ENCODE peak calls at places on chromosomes 12 and 14, in nine cellular contexts. S is adrenal gland; G is neuronal stem cell; P is bronchial epithelial cell; X is GM23338; W is CD8-positive, alpha-beta T cell; V is cardiac muscle cell; O is hepatocyte; L is left ventricle myocardium inferior. B is an unnamed sample. For H3K36me3, the result is how much of the 10 kb centered on the place peaks cover.

GRCh38 chr14:69014829-69015259 is 35.7 kb upstream of the ACTN1 start:
- DNase-seq in O (no peak), W (no peak), V (no peak), X (no peak), P (peak), G (no peak), L (no peak), S (no peak), B (no peak)

GRCh38 chr14:33668066-33668465 is 282.8 kb downstream of the EGLN3 start:
- DNase-seq in V (no peak), S (no peak), O (no peak), P (no peak), L (no peak), W (no peak), X (no peak), G (no peak), B (no peak)

GRCh38 chr12:109687250-109687649 is 26.4 kb upstream of the FAM222A start:
- DNase-seq in L (no peak), V (no peak), O (no peak), S (no peak), G (no peak), P (no peak), X (no peak), W (no peak), B (no peak)

GRCh38 chr12:95393191-95393790 is 80.7 kb upstream of the METAP2 start:
- DNase-seq in X (peak), L (no peak), O (no peak), V (no peak), G (no peak), S (no peak), P (no peak), W (no peak), B (no peak)

GRCh38 chr12:75913502-75914110 is 118.0 kb downstream of the PHLDA1 start:
- DNase-seq in X (no peak), G (no peak), W (no peak), V (peak), O (no peak), L (peak), P (no peak), S (no peak), B (no peak)

GRCh38 chr14:26730929-26731618 is 133.2 kb upstream of the NOVA1 start:
- DNase-seq in L (no peak), O (peak), P (peak), S (no peak), G (peak), V (peak), W (no peak), X (peak), B (no peak)

GRCh38 chr14:75196468-75196867 is 20.1 kb upstream of the TMED10 start:
- DNase-seq in G (no peak), X (no peak), O (peak), S (no peak), P (no peak), L (no peak), W (no peak), V (no peak), B (no peak)

GRCh38 chr14:24274101-24274543 is 2.7 kb upstream of the RABGGTA start:
- DNase-seq in L (no peak), X (peak), W (no peak), G (no peak), P (peak), S (no peak), V (no peak), O (no peak), B (no peak)

GRCh38 chr14:23640524-23641141 is 4.5 kb downstream of the DHRS2 start:
- DNase-seq in O (peak), G (no peak), S (peak), V (peak), L (peak), W (no peak), X (peak), P (no peak), B (peak)

GRCh38 chr12:31324845-31325523 is 966 bp downstream of the SINHCAF start:
- DNase-seq in P (peak), L (peak), S (peak), X (peak), O (peak), G (peak), V (peak), W (peak), B (peak)

GRCh38 chr12:104524026-104524425 is 67.3 kb downstream of the CHST11 start:
- DNase-seq in P (no peak), X (no peak), G (no peak), S (no peak), O (no peak), V (no peak), W (no peak), L (no peak), B (no peak)

GRCh38 chr12:47190905-47191304 is 111.1 kb upstream of the AMIGO2 start:
- DNase-seq in L (no peak), W (no peak), V (no peak), O (no peak), X (no peak), P (no peak), S (no peak), G (no peak), B (no peak)

GRCh38 chr12:83763425-83763824 is 1076.7 kb downstream of the TMTC2 start:
- DNase-seq in O (peak), W (no peak), P (peak), S (no peak), X (no peak), L (no peak), V (peak), G (no peak), B (no peak)

GRCh38 chr12:101590383-101590782 is 4.4 kb upstream of the MYBPC1 start:
- DNase-seq in L (no peak), S (no peak), O (no peak), X (no peak), G (no peak), V (no peak), W (no peak), P (peak), B (no peak)

GRCh38 chr12:26187429-26187828 is 7.9 kb upstream of the SSPN start:
- DNase-seq in G (no peak), S (no peak), P (no peak), W (no peak), O (no peak), V (no peak), X (peak), L (no peak), B (no peak)

GRCh38 chr12:107992870-107993451 is 136.1 kb upstream of the WSCD2 start:
- DNase-seq in S (peak), P (peak), X (peak), O (peak), G (peak), W (no peak), L (no peak), V (peak), B (no peak)

GRCh38 chr14:79466938-79467527 is 744.3 kb downstream of the DIO2 start:
- DNase-seq in P (no peak), W (no peak), O (no peak), L (no peak), X (peak), G (no peak), V (no peak), S (no peak), B (no peak)

GRCh38 chr12:27013606-27014084 is 539 bp downstream of the TM7SF3 start:
- DNase-seq in X (peak), V (peak), S (peak), W (no peak), P (peak), G (no peak), L (no peak), O (peak), B (no peak)

GRCh38 chr12:100743060-100743459 is 51.5 kb upstream of the ANO4 start:
- DNase-seq in X (no peak), G (no peak), L (no peak), W (no peak), S (no peak), O (no peak), P (no peak), V (no peak), B (no peak)

GRCh38 chr14:101881426-101881825 is 82.9 kb upstream of the DYNC1H1 start:
- DNase-seq in O (no peak), P (no peak), S (no peak), V (no peak), X (no peak), L (no peak), G (no peak), W (no peak), B (no peak)
- H3K36me3 ChIP-seq in O (under half), P (under half), S (under half), V (under half), X (under half), L (under half), G (half or more), W (under half), B (under half)

GRCh38 chr14:91118511-91119068 is 4.7 kb downstream of the DGLUCY start:
- DNase-seq in P (no peak), V (no peak), G (no peak), S (no peak), X (peak), O (no peak), W (no peak), L (no peak), B (no peak)

GRCh38 chr14:91119556-91120311 is 5.9 kb downstream of the DGLUCY start:
- DNase-seq in L (no peak), P (peak), V (no peak), S (peak), W (no peak), O (no peak), X (no peak), G (no peak), B (peak)

GRCh38 chr14:91116913-91117588 is 3.2 kb downstream of the DGLUCY start:
- DNase-seq in S (no peak), X (no peak), V (no peak), L (no peak), P (no peak), W (no peak), O (no peak), G (no peak), B (no peak)

GRCh38 chr14:91115986-91116385 is 2.1 kb downstream of the DGLUCY start:
- DNase-seq in S (peak), G (no peak), L (no peak), P (no peak), X (no peak), W (no peak), V (no peak), O (no peak), B (no peak)

GRCh38 chr14:91117960-91118359 is 4.1 kb downstream of the DGLUCY start:
- DNase-seq in V (no peak), S (no peak), X (peak), P (no peak), L (no peak), W (no peak), G (no peak), O (no peak), B (no peak)
- H3K36me3 ChIP-seq in V (under half), S (under half), X (under half), P (under half), L (under half), W (under half), G (under half), O (under half), B (under half)

GRCh38 chr12:49647827-49648721 is 24.7 kb downstream of the PRPF40B start:
- DNase-seq in S (no peak), P (no peak), O (no peak), G (no peak), L (no peak), W (no peak), X (no peak), V (no peak), B (no peak)

GRCh38 chr12:49646871-49647270 is 23.5 kb downstream of the PRPF40B start:
- DNase-seq in G (no peak), X (no peak), O (no peak), V (no peak), W (no peak), L (no peak), S (no peak), P (no peak), B (no peak)

GRCh38 chr12:49646331-49646830 is 23.0 kb downstream of the PRPF40B start:
- DNase-seq in G (no peak), S (no peak), L (no peak), O (no peak), P (no peak), X (no peak), V (no peak), W (no peak), B (no peak)

GRCh38 chr12:49648722-49649032 is 25.3 kb downstream of the PRPF40B start:
- DNase-seq in S (no peak), P (no peak), O (no peak), G (no peak), L (no peak), X (no peak), V (peak), W (no peak), B (no peak)

DNA sequence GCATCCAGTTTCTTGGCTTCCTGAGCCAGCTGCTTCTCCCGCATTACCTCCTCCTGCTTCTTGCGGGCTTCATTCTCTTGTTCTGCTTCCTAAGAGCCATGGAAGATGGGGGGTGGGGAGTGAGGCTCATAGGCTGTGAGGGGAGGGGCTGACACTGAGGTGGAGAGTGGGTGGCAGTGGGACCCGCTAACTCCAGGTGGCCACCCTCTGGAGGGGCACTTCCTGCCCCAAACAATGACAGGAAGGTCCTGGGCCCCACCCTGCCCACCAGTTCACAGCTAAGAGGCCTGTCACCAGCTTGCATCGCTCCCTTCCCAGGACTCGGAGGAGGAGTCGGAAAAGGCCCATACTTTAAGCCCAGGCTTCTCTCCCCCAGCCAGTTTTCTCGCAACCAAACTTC is 23.9 kb downstream of the PRPF40B start:
- DNase-seq in X (no peak), O (no peak), G (no peak), L (no peak), W (no peak), V (no peak), P (no peak), S (peak), B (no peak)
- H3K36me3 ChIP-seq in X (under half), O (under half), G (half or more), L (half or more), W (under half), V (under half), P (under half), S (under half), B (half or more)

GRCh38 chr14:57171903-57172302 is 96.8 kb downstream of the EXOC5 start:
- DNase-seq in V (no peak), W (no peak), G (no peak), L (no peak), P (no peak), X (no peak), O (no peak), S (no peak), B (no peak)
- H3K36me3 ChIP-seq in V (under half), W (under half), G (under half), L (under half), P (under half), X (under half), O (under half), S (under half), B (under half)

GRCh38 chr14:77741438-77741837 is 19.5 kb downstream of the SNW1 start:
- DNase-seq in V (no peak), G (no peak), L (no peak), P (no peak), O (no peak), W (no peak), X (no peak), S (no peak), B (no peak)

GRCh38 chr14:77746064-77746463 is 14.9 kb downstream of the SNW1 start:
- DNase-seq in V (no peak), S (no peak), L (no peak), P (no peak), X (no peak), W (no peak), O (no peak), G (no peak), B (no peak)
- H3K36me3 ChIP-seq in V (under half), S (under half), L (half or more), P (under half), X (under half), W (under half), O (under half), G (half or more), B (under half)

GRCh38 chr12:132061197-132061596 is 82.9 kb downstream of the DDX51 start:
- DNase-seq in S (no peak), V (no peak), L (no peak), G (no peak), X (no peak), P (no peak), W (no peak), O (no peak), B (peak)
- H3K36me3 ChIP-seq in S (under half), V (under half), L (half or more), G (half or more), X (under half), P (under half), W (under half), O (under half), B (half or more)

DNA sequence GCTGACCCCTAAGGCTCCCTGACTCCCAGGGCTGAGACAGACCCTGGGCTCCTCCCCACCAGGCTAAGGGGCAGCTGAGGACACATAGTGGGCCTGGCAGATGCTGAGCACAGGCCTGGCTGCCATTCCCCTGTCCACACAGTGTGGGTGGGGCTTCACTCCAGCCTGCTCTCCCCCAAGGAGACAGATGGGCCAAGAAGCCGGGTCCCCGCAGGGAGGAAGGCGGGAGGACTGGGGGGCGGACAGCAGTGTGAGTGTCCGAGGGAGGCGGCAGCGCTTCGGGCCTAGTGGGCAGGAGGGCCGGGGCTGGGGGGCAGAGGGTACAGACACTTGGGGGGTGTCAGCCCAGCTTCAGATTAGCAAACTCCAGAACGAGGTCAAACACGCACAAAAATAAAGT is 32.0 kb downstream of the RFLNA start:
- DNase-seq in G (no peak), S (no peak), W (no peak), V (no peak), P (no peak), L (no peak), O (no peak), X (no peak), B (peak)
- H3K36me3 ChIP-seq in G (half or more), S (under half), W (under half), V (under half), P (under half), L (half or more), O (under half), X (under half), B (under half)

B was measured in gastrocnemius medialis.